ENCODE peak calls at places on chromosomes 3 and 15, in eight cellular contexts. One of them, this sample, is unnamed.

GRCh38 chr3:38730281-38730680 is 80.8 kb upstream of the SCN5A start:
- DNase-seq in HepG2: no peak
- DNase-seq in K562: no peak
- DNase-seq in GM23338: no peak
- DNase-seq in SK-N-SH: no peak
- DNase-seq in GM12878: no peak
- DNase-seq in H1: no peak
- DNase-seq in HCT116: no peak
- DNase-seq in this sample: peak

GRCh38 chr3:8629151-8630021 is 15.2 kb downstream of the SSUH2 start:
- DNase-seq in GM12878: peak
- DNase-seq in SK-N-SH: no peak
- DNase-seq in HepG2: no peak
- DNase-seq in H1: no peak
- DNase-seq in HCT116: peak
- DNase-seq in K562: peak
- DNase-seq in GM23338: no peak
- DNase-seq in this sample: peak

GRCh38 chr3:151553873-151554272 is 93.0 kb upstream of the IGSF10 start:
- DNase-seq in HCT116: no peak
- DNase-seq in GM12878: no peak
- DNase-seq in GM23338: no peak
- DNase-seq in HepG2: no peak
- DNase-seq in SK-N-SH: no peak
- DNase-seq in H1: no peak
- DNase-seq in K562: no peak
- DNase-seq in this sample: no peak

GRCh38 chr3:16048435-16049318 is 125.8 kb upstream of the GALNT15 start:
- DNase-seq in GM12878: peak
- DNase-seq in HepG2: peak
- DNase-seq in SK-N-SH: peak
- DNase-seq in GM23338: peak
- DNase-seq in K562: peak
- DNase-seq in HCT116: peak
- DNase-seq in H1: no peak
- DNase-seq in this sample: peak

GRCh38 chr3:71751602-71752001 is 2.1 kb upstream of the GPR27 start:
- DNase-seq in HCT116: no peak
- DNase-seq in GM12878: no peak
- DNase-seq in H1: no peak
- DNase-seq in SK-N-SH: no peak
- DNase-seq in HepG2: no peak
- DNase-seq in GM23338: no peak
- DNase-seq in K562: no peak
- DNase-seq in this sample: no peak

GRCh38 chr3:143676021-143676420 is 172.2 kb downstream of the SLC9A9 start:
- DNase-seq in H1: no peak
- DNase-seq in HepG2: no peak
- DNase-seq in SK-N-SH: no peak
- DNase-seq in HCT116: no peak
- DNase-seq in GM23338: no peak
- DNase-seq in K562: no peak
- DNase-seq in GM12878: no peak
- DNase-seq in this sample: no peak

GRCh38 chr3:8205876-8206275 is 295.7 kb upstream of the LMCD1 start:
- DNase-seq in K562: no peak
- DNase-seq in H1: no peak
- DNase-seq in GM12878: no peak
- DNase-seq in HCT116: no peak
- DNase-seq in HepG2: no peak
- DNase-seq in GM23338: no peak
- DNase-seq in SK-N-SH: no peak
- DNase-seq in this sample: no peak

GRCh38 chr15:48946088-48946839 is 17.5 kb downstream of the SHC4 start:
- DNase-seq in K562: peak
- DNase-seq in H1: no peak
- DNase-seq in SK-N-SH: no peak
- DNase-seq in GM23338: no peak
- DNase-seq in HepG2: no peak
- DNase-seq in GM12878: no peak
- DNase-seq in HCT116: no peak
- DNase-seq in this sample: peak

GRCh38 chr15:92882697-92883642 is 17.2 kb upstream of the CHD2 start:
- DNase-seq in K562: no peak
- DNase-seq in H1: no peak
- DNase-seq in HepG2: no peak
- DNase-seq in GM23338: no peak
- DNase-seq in SK-N-SH: peak
- DNase-seq in HCT116: no peak
- DNase-seq in GM12878: no peak
- DNase-seq in this sample: no peak

GRCh38 chr15:92886229-92886628 is 13.9 kb upstream of the CHD2 start:
- DNase-seq in GM23338: no peak
- DNase-seq in SK-N-SH: no peak
- DNase-seq in H1: no peak
- DNase-seq in HCT116: no peak
- DNase-seq in HepG2: no peak
- DNase-seq in K562: no peak
- DNase-seq in GM12878: no peak
- DNase-seq in this sample: no peak

GRCh38 chr15:92884813-92885461 is 15.2 kb upstream of the CHD2 start:
- DNase-seq in HepG2: no peak
- DNase-seq in SK-N-SH: no peak
- DNase-seq in GM23338: no peak
- DNase-seq in H1: no peak
- DNase-seq in HCT116: no peak
- DNase-seq in GM12878: no peak
- DNase-seq in K562: no peak
- DNase-seq in this sample: peak

GRCh38 chr15:92883643-92884458 is 16.3 kb upstream of the CHD2 start:
- DNase-seq in K562: no peak
- DNase-seq in H1: no peak
- DNase-seq in GM12878: no peak
- DNase-seq in HepG2: no peak
- DNase-seq in SK-N-SH: no peak
- DNase-seq in HCT116: no peak
- DNase-seq in GM23338: peak
- DNase-seq in this sample: peak

DNA sequence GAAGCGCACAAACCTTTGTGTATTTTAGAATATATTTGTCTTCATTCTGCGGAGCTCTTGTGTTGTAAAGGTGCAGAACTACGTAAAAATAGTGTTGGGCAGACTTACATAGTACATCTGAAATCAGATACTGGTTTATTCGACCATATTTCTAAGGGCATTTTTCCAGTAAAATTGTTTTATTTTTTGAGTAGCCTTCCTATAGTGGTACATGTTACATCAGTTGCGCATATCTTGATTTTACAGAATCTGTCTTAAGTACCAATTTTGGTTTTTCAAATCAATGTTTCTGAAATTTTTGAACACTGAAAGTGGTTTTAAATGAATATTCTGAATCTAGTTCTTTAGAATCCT is 15.7 kb upstream of the CHD2 start:
- DNase-seq in K562: no peak
- DNase-seq in HepG2: no peak
- DNase-seq in HCT116: no peak
- DNase-seq in SK-N-SH: no peak
- DNase-seq in H1: no peak
- DNase-seq in GM23338: no peak
- DNase-seq in GM12878: no peak
- DNase-seq in this sample: peak
- TF ChIP-seq POLR2AphosphoS5 in K562: peak
- TF ChIP-seq POLR2AphosphoS5 in HepG2: no peak
- TF ChIP-seq POLR2AphosphoS5 in HCT116: no peak
- TF ChIP-seq POLR2AphosphoS5 in SK-N-SH: no peak
- TF ChIP-seq POLR2AphosphoS5 in H1: no peak
- TF ChIP-seq POLR2AphosphoS5 in GM23338: no peak
- TF ChIP-seq POLR2AphosphoS5 in GM12878: no peak
- TF ChIP-seq POLR2AphosphoS5 in this sample: no peak

DNA sequence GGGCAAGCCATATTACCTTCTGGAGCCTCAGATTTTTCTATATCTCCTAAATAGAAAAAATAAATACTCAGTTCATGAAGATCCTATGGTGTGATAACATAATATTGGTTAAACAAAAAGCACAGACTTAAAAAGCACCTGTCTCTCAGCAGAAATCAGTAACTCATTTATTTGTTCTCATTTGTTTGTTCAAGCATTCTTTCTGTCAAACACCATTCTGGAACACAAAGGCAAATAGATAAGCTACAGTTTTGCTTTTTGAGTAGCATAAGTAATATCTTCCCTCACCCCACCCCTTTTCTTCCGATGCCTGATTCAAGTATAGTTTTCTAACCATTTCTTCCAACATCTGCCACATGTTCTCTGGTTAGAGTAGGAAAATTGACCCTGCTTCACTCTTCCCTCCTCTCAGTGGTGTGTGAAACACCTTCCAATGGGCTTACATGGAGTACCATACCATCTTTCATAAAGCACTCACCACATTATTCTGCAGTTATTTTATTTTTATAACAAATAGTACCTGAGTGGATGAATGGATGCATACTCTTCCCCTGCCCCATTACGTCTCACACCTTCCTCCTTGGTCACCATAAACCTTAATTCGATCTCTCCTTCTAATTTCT is 8.4 kb upstream of the IL1RAP start:
- DNase-seq in SK-N-SH: no peak
- DNase-seq in HepG2: peak
- DNase-seq in GM23338: no peak
- DNase-seq in K562: no peak
- DNase-seq in H1: no peak
- DNase-seq in GM12878: no peak
- DNase-seq in HCT116: no peak
- DNase-seq in this sample: no peak
- H3K4me2 ChIP-seq in SK-N-SH: no peak
- H3K4me2 ChIP-seq in HepG2: peak
- H3K4me2 ChIP-seq in GM23338: no peak
- H3K4me2 ChIP-seq in K562: no peak
- H3K4me2 ChIP-seq in H1: no peak
- H3K4me2 ChIP-seq in GM12878: no peak
- H3K4me2 ChIP-seq in HCT116: no peak
- H3K4me2 ChIP-seq in this sample: no peak

GRCh38 chr3:128491900-128492352 is 1.1 kb downstream of the GATA2 start:
- DNase-seq in GM23338: no peak
- DNase-seq in HCT116: no peak
- DNase-seq in H1: no peak
- DNase-seq in SK-N-SH: no peak
- DNase-seq in HepG2: no peak
- DNase-seq in K562: no peak
- DNase-seq in GM12878: no peak
- DNase-seq in this sample: peak
- TF ChIP-seq POLR2AphosphoS5 in GM23338: no peak
- TF ChIP-seq POLR2AphosphoS5 in HCT116: no peak
- TF ChIP-seq POLR2AphosphoS5 in H1: no peak
- TF ChIP-seq POLR2AphosphoS5 in SK-N-SH: peak
- TF ChIP-seq POLR2AphosphoS5 in HepG2: no peak
- TF ChIP-seq POLR2AphosphoS5 in K562: no peak
- TF ChIP-seq POLR2AphosphoS5 in GM12878: no peak
- TF ChIP-seq POLR2AphosphoS5 in this sample: no peak

DNA sequence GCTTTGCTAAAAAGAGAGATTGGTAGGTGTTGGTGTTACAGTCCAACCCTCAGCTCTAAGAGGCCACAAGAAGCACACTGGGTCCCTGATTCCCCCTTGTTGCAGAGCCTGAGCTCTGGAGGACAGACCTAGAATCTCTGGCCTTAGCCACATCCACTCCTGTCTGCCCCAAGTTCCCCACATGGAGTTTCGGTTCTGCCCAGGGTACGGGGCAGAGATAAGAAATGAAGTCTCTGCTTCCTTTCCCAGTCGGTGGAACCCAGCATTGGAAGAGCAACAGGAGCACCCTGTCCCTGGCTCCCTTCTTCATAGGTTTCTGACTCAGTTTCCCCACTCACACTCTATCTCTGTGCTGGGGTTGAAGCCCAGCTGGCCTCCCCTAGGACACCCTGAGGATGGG is 13.2 kb downstream of the PRR23E start:
- DNase-seq in K562: no peak
- DNase-seq in SK-N-SH: no peak
- DNase-seq in GM12878: no peak
- DNase-seq in H1: no peak
- DNase-seq in HCT116: no peak
- DNase-seq in GM23338: no peak
- DNase-seq in HepG2: no peak
- DNase-seq in this sample: no peak
- H3K4me2 ChIP-seq in K562: no peak
- H3K4me2 ChIP-seq in SK-N-SH: no peak
- H3K4me2 ChIP-seq in GM12878: no peak
- H3K4me2 ChIP-seq in H1: no peak
- H3K4me2 ChIP-seq in HCT116: no peak
- H3K4me2 ChIP-seq in GM23338: no peak
- H3K4me2 ChIP-seq in HepG2: no peak
- H3K4me2 ChIP-seq in this sample: no peak

This sample was measured in endothelial cell of umbilical vein.